ENCODE peak calls at places on chromosomes 3 and 15, in eight cellular contexts. One of them, this sample, is unnamed.

GRCh38 chr15:89150762-89151305 is 62.6 kb downstream of the ABHD2 start:
- ATAC-seq in GM12878: no peak
- ATAC-seq in K562: no peak
- ATAC-seq in upper lobe of left lung: peak; percentile 93
- ATAC-seq in Panc1: no peak
- ATAC-seq in GM23338: no peak
- ATAC-seq in HCT116: no peak
- ATAC-seq in HepG2: peak; percentile 74
- ATAC-seq in this sample: no peak

GRCh38 chr3:115385935-115386334 is 237.4 kb upstream of the GAP43 start:
- ATAC-seq in Panc1: no peak
- ATAC-seq in GM23338: no peak
- ATAC-seq in GM12878: no peak
- ATAC-seq in HCT116: no peak
- ATAC-seq in HepG2: no peak
- ATAC-seq in upper lobe of left lung: no peak
- ATAC-seq in K562: no peak
- ATAC-seq in this sample: no peak

GRCh38 chr15:57583282-57583681 is 8.4 kb upstream of the MYZAP start:
- ATAC-seq in GM23338: no peak
- ATAC-seq in K562: no peak
- ATAC-seq in Panc1: no peak
- ATAC-seq in HepG2: no peak
- ATAC-seq in GM12878: no peak
- ATAC-seq in upper lobe of left lung: no peak
- ATAC-seq in HCT116: no peak
- ATAC-seq in this sample: no peak

GRCh38 chr3:45923755-45924154 is 19.5 kb upstream of the CXCR6 start:
- ATAC-seq in HepG2: no peak
- ATAC-seq in GM23338: no peak
- ATAC-seq in HCT116: peak; percentile 76
- ATAC-seq in K562: no peak
- ATAC-seq in Panc1: no peak
- ATAC-seq in upper lobe of left lung: no peak
- ATAC-seq in GM12878: no peak
- ATAC-seq in this sample: no peak

GRCh38 chr3:55484741-55485207 is 2.3 kb downstream of the WNT5A start:
- ATAC-seq in upper lobe of left lung: no peak
- ATAC-seq in HCT116: no peak
- ATAC-seq in GM23338: peak; percentile 0
- ATAC-seq in K562: peak; percentile 22
- ATAC-seq in GM12878: peak; percentile 3
- ATAC-seq in HepG2: peak; percentile 46
- ATAC-seq in Panc1: peak; percentile 54
- ATAC-seq in this sample: peak; percentile 21

GRCh38 chr3:144762091-144762490 is 790.5 kb downstream of the DIPK2A start:
- ATAC-seq in GM23338: no peak
- ATAC-seq in K562: no peak
- ATAC-seq in HepG2: no peak
- ATAC-seq in GM12878: no peak
- ATAC-seq in upper lobe of left lung: no peak
- ATAC-seq in HCT116: no peak
- ATAC-seq in Panc1: no peak
- ATAC-seq in this sample: no peak

GRCh38 chr15:29518442-29518841 is 248.8 kb upstream of the NSMCE3 start:
- ATAC-seq in GM23338: no peak
- ATAC-seq in HCT116: no peak
- ATAC-seq in HepG2: no peak
- ATAC-seq in GM12878: no peak
- ATAC-seq in upper lobe of left lung: no peak
- ATAC-seq in Panc1: no peak
- ATAC-seq in K562: no peak
- ATAC-seq in this sample: no peak

GRCh38 chr15:32873292-32874114 is 155.7 kb downstream of the GREM1 start:
- ATAC-seq in GM23338: no peak
- ATAC-seq in GM12878: no peak
- ATAC-seq in upper lobe of left lung: no peak
- ATAC-seq in HCT116: no peak
- ATAC-seq in Panc1: no peak
- ATAC-seq in HepG2: no peak
- ATAC-seq in K562: no peak
- ATAC-seq in this sample: peak; percentile 17

DNA sequence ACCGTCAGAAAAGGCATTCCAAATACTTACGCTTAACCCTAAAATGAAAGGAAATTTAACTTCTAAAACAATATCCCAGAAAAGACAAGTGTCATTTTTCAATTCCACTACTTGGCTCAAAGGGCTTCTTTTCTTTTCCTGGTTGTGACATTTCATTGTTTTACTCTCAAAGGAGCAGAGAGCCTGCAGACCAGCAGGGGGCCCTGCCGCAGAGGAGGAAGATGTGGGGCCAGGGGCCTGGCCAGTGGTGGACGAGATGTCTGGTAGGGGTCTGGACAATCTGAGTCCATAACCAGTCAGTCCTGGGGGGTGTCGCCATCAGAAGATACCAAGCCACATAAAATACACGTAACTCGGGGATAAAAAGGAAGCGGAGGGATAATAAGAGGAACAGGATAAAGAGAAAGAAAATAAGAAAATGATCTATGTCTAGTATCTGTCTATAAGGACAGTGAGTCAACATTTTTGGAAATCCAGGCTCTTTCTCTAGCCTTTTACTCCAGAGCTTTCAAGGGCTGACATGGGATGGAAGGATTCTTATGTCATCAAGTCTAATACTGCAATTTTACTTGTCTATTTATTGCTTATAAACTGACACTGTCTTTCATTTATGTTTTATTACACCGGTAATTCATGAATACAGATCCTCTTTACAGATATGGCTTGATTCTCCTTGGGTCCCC is 54.2 kb upstream of the ARHGEF3 start:
- ATAC-seq in upper lobe of left lung: no peak
- ATAC-seq in K562: peak; percentile 79
- ATAC-seq in Panc1: no peak
- ATAC-seq in GM12878: peak; percentile 90
- ATAC-seq in HepG2: peak; percentile 84
- ATAC-seq in GM23338: peak; percentile 91
- ATAC-seq in HCT116: peak; percentile 80
- ATAC-seq in this sample: no peak
- TF ChIP-seq CTCF in upper lobe of left lung: peak; percentile 52
- TF ChIP-seq CTCF in K562: peak; percentile 65
- TF ChIP-seq CTCF in Panc1: peak; percentile 78
- TF ChIP-seq CTCF in GM12878: peak; percentile 63
- TF ChIP-seq CTCF in HepG2: peak; percentile 68
- TF ChIP-seq CTCF in GM23338: peak; percentile 81
- TF ChIP-seq CTCF in HCT116: peak; percentile 96
- TF ChIP-seq CTCF in this sample: peak; percentile 12

GRCh38 chr15:75647370-75648155 is at the start of gene SNX33:
- ATAC-seq in GM23338: peak; percentile 74
- ATAC-seq in Panc1: peak; percentile 87
- ATAC-seq in GM12878: peak; percentile 81
- ATAC-seq in upper lobe of left lung: peak; percentile 85
- ATAC-seq in HCT116: peak; percentile 84
- ATAC-seq in HepG2: peak; percentile 74
- ATAC-seq in K562: peak; percentile 77
- ATAC-seq in this sample: peak; percentile 87

GRCh38 chr15:75649045-75649761 is 1.5 kb downstream of the SNX33 start:
- ATAC-seq in GM12878: no peak
- ATAC-seq in HepG2: no peak
- ATAC-seq in HCT116: no peak
- ATAC-seq in Panc1: no peak
- ATAC-seq in K562: no peak
- ATAC-seq in upper lobe of left lung: no peak
- ATAC-seq in GM23338: no peak
- ATAC-seq in this sample: no peak

GRCh38 chr15:75648156-75649000 is 666 bp downstream of the SNX33 start:
- ATAC-seq in upper lobe of left lung: peak; percentile 68
- ATAC-seq in GM12878: peak; percentile 18
- ATAC-seq in K562: peak; percentile 38
- ATAC-seq in HCT116: peak; percentile 29
- ATAC-seq in GM23338: peak; percentile 51
- ATAC-seq in HepG2: peak; percentile 64
- ATAC-seq in Panc1: peak; percentile 26
- ATAC-seq in this sample: peak; percentile 23

GRCh38 chr15:75646112-75646943 is 1.4 kb upstream of the SNX33 start:
- ATAC-seq in HCT116: no peak
- ATAC-seq in K562: no peak
- ATAC-seq in upper lobe of left lung: no peak
- ATAC-seq in GM23338: no peak
- ATAC-seq in GM12878: no peak
- ATAC-seq in Panc1: no peak
- ATAC-seq in HepG2: no peak
- ATAC-seq in this sample: no peak

DNA sequence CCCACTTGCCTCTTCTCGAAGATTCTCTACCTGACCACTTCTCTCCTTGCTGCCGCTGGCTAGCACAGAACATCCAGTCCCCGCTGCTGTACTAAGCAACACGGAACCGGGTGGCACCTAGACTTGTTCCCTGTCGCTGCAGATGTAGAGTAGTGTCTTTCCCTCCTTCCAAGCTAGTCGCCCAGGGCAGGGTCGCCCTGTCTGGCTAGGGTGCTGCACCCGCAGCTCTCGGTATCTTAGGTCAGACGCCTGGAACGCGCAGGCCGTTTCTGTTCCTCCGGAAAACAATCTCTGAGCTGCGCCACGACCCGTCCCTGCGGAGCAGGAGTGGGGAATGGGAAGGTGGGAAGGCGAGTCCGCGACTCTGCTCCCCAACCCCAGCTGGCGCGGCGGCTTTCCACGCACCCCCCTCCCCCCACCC is 758 bp upstream of the SNX33 start:
- ATAC-seq in GM23338: peak; percentile 15
- ATAC-seq in GM12878: peak; percentile 18
- ATAC-seq in HepG2: peak; percentile 5
- ATAC-seq in K562: peak; percentile 3
- ATAC-seq in upper lobe of left lung: peak; percentile 42
- ATAC-seq in Panc1: peak; percentile 26
- ATAC-seq in HCT116: peak; percentile 7
- ATAC-seq in this sample: peak; percentile 20
- TF ChIP-seq POLR2AphosphoS5 in GM23338: no peak
- TF ChIP-seq POLR2AphosphoS5 in GM12878: no peak
- TF ChIP-seq POLR2AphosphoS5 in HepG2: no peak
- TF ChIP-seq POLR2AphosphoS5 in K562: no peak
- TF ChIP-seq POLR2AphosphoS5 in upper lobe of left lung: no peak
- TF ChIP-seq POLR2AphosphoS5 in Panc1: no peak
- TF ChIP-seq POLR2AphosphoS5 in HCT116: no peak
- TF ChIP-seq POLR2AphosphoS5 in this sample: peak; percentile 58

GRCh38 chr3:14663396-14663795 is 11.5 kb upstream of the C3orf20 start:
- ATAC-seq in K562: no peak
- ATAC-seq in GM12878: no peak
- ATAC-seq in HepG2: no peak
- ATAC-seq in upper lobe of left lung: no peak
- ATAC-seq in HCT116: no peak
- ATAC-seq in Panc1: no peak
- ATAC-seq in GM23338: no peak
- ATAC-seq in this sample: no peak

GRCh38 chr3:14658978-14659377 is 7.4 kb downstream of the CCDC174 start:
- ATAC-seq in K562: no peak
- ATAC-seq in HepG2: no peak
- ATAC-seq in GM12878: no peak
- ATAC-seq in upper lobe of left lung: no peak
- ATAC-seq in HCT116: no peak
- ATAC-seq in Panc1: no peak
- ATAC-seq in GM23338: no peak
- ATAC-seq in this sample: no peak

GRCh38 chr3:14657579-14657978 is 6.0 kb downstream of the CCDC174 start:
- ATAC-seq in upper lobe of left lung: no peak
- ATAC-seq in HCT116: no peak
- ATAC-seq in Panc1: no peak
- ATAC-seq in GM12878: peak; percentile 57
- ATAC-seq in HepG2: no peak
- ATAC-seq in K562: no peak
- ATAC-seq in GM23338: no peak
- ATAC-seq in this sample: no peak

GRCh38 chr3:14664170-14664569 is 10.8 kb upstream of the C3orf20 start:
- ATAC-seq in Panc1: no peak
- ATAC-seq in GM12878: no peak
- ATAC-seq in upper lobe of left lung: no peak
- ATAC-seq in HepG2: no peak
- ATAC-seq in K562: no peak
- ATAC-seq in GM23338: no peak
- ATAC-seq in HCT116: no peak
- ATAC-seq in this sample: no peak

GRCh38 chr3:14660942-14661341 is 9.4 kb downstream of the CCDC174 start:
- ATAC-seq in GM23338: no peak
- ATAC-seq in upper lobe of left lung: no peak
- ATAC-seq in HCT116: no peak
- ATAC-seq in K562: peak; percentile 53
- ATAC-seq in Panc1: no peak
- ATAC-seq in HepG2: no peak
- ATAC-seq in GM12878: no peak
- ATAC-seq in this sample: no peak
- H3K36me3 ChIP-seq in GM23338: peaks cover 64% of the 10 kb centered on the region
- H3K36me3 ChIP-seq in upper lobe of left lung: peaks cover 72% of the 10 kb centered on the region
- H3K36me3 ChIP-seq in HCT116: peaks cover 72% of the 10 kb centered on the region
- H3K36me3 ChIP-seq in K562: peaks cover 97% of the 10 kb centered on the region
- H3K36me3 ChIP-seq in Panc1: peaks cover 16% of the 10 kb centered on the region
- H3K36me3 ChIP-seq in HepG2: peaks cover 40% of the 10 kb centered on the region
- H3K36me3 ChIP-seq in GM12878: peaks cover 25% of the 10 kb centered on the region
- H3K36me3 ChIP-seq in this sample: peaks cover 4% of the 10 kb centered on the region

GRCh38 chr15:83733691-83734090 is 79.8 kb downstream of the ADAMTSL3 start:
- ATAC-seq in K562: no peak
- ATAC-seq in GM23338: no peak
- ATAC-seq in GM12878: no peak
- ATAC-seq in Panc1: no peak
- ATAC-seq in upper lobe of left lung: no peak
- ATAC-seq in HCT116: no peak
- ATAC-seq in HepG2: no peak
- ATAC-seq in this sample: no peak

GRCh38 chr15:83732770-83733169 is 78.8 kb downstream of the ADAMTSL3 start:
- ATAC-seq in upper lobe of left lung: no peak
- ATAC-seq in GM12878: no peak
- ATAC-seq in K562: no peak
- ATAC-seq in Panc1: no peak
- ATAC-seq in GM23338: no peak
- ATAC-seq in HepG2: no peak
- ATAC-seq in HCT116: peak; percentile 38
- ATAC-seq in this sample: no peak

GRCh38 chr15:83733206-83733605 is 79.3 kb downstream of the ADAMTSL3 start:
- ATAC-seq in Panc1: no peak
- ATAC-seq in upper lobe of left lung: no peak
- ATAC-seq in HCT116: peak; percentile 85
- ATAC-seq in K562: no peak
- ATAC-seq in GM23338: peak; percentile 43
- ATAC-seq in HepG2: no peak
- ATAC-seq in GM12878: no peak
- ATAC-seq in this sample: no peak

GRCh38 chr15:83732196-83732595 is 78.3 kb downstream of the ADAMTSL3 start:
- ATAC-seq in GM12878: no peak
- ATAC-seq in Panc1: no peak
- ATAC-seq in HCT116: no peak
- ATAC-seq in K562: no peak
- ATAC-seq in HepG2: no peak
- ATAC-seq in GM23338: no peak
- ATAC-seq in upper lobe of left lung: no peak
- ATAC-seq in this sample: no peak

DNA sequence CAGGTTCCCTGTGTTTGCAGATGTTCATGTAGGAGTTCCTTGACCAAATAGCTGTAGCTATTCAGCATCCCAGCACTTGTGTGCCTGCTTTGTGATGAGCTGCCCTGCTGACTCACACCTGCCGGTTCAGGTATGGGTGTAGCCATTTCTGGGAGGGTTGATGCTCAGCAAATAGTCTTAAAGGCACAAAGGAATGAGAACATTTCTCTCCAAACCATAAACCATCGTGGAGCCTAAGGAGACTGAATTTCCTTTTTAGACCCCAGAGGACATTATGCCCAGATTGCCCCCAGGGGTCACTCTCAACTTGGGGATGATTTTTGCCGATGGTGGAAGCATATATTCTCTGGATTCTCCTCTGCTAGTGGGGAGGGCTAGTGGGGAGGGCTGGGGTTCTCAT is 80.6 kb downstream of the ADAMTSL3 start:
- ATAC-seq in K562: no peak
- ATAC-seq in GM23338: peak; percentile 76
- ATAC-seq in GM12878: peak; percentile 56
- ATAC-seq in Panc1: no peak
- ATAC-seq in upper lobe of left lung: no peak
- ATAC-seq in HepG2: peak; percentile 31
- ATAC-seq in HCT116: peak; percentile 68
- ATAC-seq in this sample: no peak
- TF ChIP-seq CTCF in K562: peak; percentile 33
- TF ChIP-seq CTCF in GM23338: peak; percentile 72
- TF ChIP-seq CTCF in GM12878: peak; percentile 53
- TF ChIP-seq CTCF in Panc1: no peak
- TF ChIP-seq CTCF in upper lobe of left lung: no peak
- TF ChIP-seq CTCF in HepG2: no peak
- TF ChIP-seq CTCF in HCT116: peak; percentile 33
- TF ChIP-seq CTCF in this sample: no peak

This sample was measured in gastroesophageal sphincter.